ENCODE peak calls at places on chromosomes 5 and 9, in four cellular contexts. G is CD8-positive, alpha-beta T cell; I is neuronal stem cell; E is body of pancreas. P is an unnamed sample. For H3K4me1, the result is how much of the 10 kb centered on the place peaks cover.

GRCh38 chr5:126754609-126755008 is 22.3 kb upstream of the LMNB1 start:
- DNase-seq in G (no peak), I (no peak), E (no peak), P (no peak)

GRCh38 chr5:96297290-96297689 is 135.8 kb downstream of the PCSK1 start:
- DNase-seq in G (no peak), I (no peak), E (no peak), P (no peak)

GRCh38 chr5:123844873-123845272 is 332.9 kb downstream of the CSNK1G3 start:
- DNase-seq in G (no peak), I (no peak), E (no peak), P (no peak)

GRCh38 chr5:98349251-98349989 is 424.0 kb upstream of the RGMB start:
- DNase-seq in G (no peak), I (no peak), E (no peak), P (no peak)

GRCh38 chr5:143431789-143432188 is 28.3 kb upstream of the NR3C1 start:
- DNase-seq in G (no peak), I (no peak), E (no peak), P (no peak)

GRCh38 chr9:13387668-13388124 is 108.2 kb upstream of the MPDZ start:
- DNase-seq in G (no peak), I (no peak), E (no peak), P (no peak)

GRCh38 chr9:86663905-86664304 is 283.4 kb downstream of the GAS1 start:
- DNase-seq in G (no peak), I (no peak), E (no peak), P (no peak)

GRCh38 chr5:178577376-178577839 is 12.8 kb downstream of the COL23A1 start:
- DNase-seq in G (no peak), I (peak), E (no peak), P (no peak)

DNA sequence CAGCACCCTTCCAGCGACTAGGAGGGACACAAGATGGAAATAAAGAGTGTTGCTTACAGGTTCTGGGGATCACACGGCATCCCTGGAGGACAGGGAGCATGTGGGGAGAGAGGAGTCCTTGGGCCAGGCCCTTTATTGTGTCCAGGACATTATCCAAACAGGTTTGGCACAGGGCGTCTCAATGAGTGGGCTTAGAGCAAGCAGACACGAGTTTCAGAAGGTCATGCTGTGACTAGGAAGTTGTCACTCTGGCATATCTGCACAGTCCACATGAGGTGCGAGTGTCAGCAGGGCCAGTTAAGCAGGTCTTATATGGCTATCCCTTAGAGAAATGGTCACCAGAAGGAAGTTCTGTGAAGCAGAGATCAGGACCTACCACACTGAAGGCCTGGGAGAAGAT is 174.5 kb upstream of the OTULINL start:
- DNase-seq in G (no peak), I (no peak), E (no peak), P (no peak)
- H3K27ac ChIP-seq in G (no peak), I (no peak), E (peak), P (peak)

GRCh38 chr5:177364159-177364962 is 6.6 kb downstream of the RGS14 start:
- DNase-seq in G (no peak), I (no peak), E (no peak), P (no peak)

GRCh38 chr5:177361418-177362101 is 3.8 kb downstream of the RGS14 start:
- DNase-seq in G (no peak), I (no peak), E (no peak), P (no peak)

GRCh38 chr5:177362871-177363507 is 5.3 kb downstream of the RGS14 start:
- DNase-seq in G (peak), I (peak), E (peak), P (peak)

GRCh38 chr5:177362102-177362868 is 4.6 kb downstream of the RGS14 start:
- DNase-seq in G (peak), I (no peak), E (no peak), P (no peak)

GRCh38 chr5:177363565-177363964 is 5.8 kb downstream of the RGS14 start:
- DNase-seq in G (no peak), I (no peak), E (no peak), P (no peak)
- H3K4me3 ChIP-seq in G (peak), I (no peak), E (no peak), P (peak)

GRCh38 chr5:154526231-154527226 is 48.5 kb upstream of the HAND1 start:
- DNase-seq in G (no peak), I (no peak), E (no peak), P (no peak)
- H3K4me1 ChIP-seq in G (under half), I (under half), E (under half), P (under half)

GRCh38 chr5:157109744-157110143 is 900 bp upstream of the HAVCR2 start:
- DNase-seq in G (peak), I (no peak), E (no peak), P (no peak)
- H3K27ac ChIP-seq in G (peak), I (no peak), E (no peak), P (no peak)

DNA sequence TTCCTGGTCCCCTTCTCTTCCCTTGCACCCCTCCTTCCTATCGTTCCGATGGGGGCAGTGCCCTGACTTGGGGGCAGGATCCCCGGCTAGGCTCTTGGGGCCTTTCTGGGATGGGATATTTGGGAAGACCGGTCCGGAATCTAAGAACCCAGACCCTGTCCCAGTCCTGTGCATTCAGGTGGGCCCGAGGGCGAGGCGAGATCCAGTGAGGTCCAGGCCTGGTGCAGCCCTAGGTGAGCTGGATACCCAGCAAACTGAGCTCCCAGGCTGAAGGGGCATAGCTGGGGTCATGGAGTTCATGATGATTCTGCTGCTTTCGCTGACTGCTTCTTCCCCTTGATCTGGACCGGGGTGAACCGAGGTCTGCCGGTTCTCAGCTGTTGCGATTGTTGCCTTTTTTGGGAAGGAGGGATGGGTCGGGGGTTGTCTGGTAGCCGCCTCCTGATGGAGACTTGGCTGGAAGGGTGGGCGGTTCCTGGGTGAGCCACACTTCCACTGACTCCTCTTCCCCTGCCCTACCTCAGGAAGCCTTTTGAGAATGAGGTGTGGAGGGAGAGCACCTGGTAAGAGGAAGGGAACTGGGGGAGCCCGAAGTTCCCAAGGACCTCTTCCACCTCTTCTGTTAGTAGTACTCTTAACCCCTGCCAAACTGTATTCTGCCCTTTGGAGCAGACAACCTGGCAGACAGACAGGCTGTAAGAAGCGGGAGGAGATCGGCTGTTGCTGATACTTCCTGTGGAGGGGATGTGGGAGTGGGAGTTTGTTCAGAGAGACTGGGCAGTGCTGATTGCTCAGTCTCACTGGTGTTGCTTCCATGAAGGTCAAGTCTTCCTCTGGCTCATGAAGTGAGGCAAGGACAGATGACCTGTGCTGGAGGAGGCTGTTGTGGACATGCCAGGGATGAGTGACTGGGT is 1.0 kb downstream of the LRRC8A start:
- DNase-seq in G (no peak), I (no peak), E (no peak), P (no peak)
- H3K4me3 ChIP-seq in G (peak), I (peak), E (peak), P (peak)

GRCh38 chr9:128098936-128099931 is 28.3 kb downstream of the PTGES2 start:
- DNase-seq in G (no peak), I (no peak), E (no peak), P (no peak)
- H3K4me1 ChIP-seq in G (half or more), I (under half), E (half or more), P (under half)

P was measured in prostate gland.